ENCODE peak calls at places on chromosome 16, in nine cellular contexts. O, R, G, S, I, X, Z, E and P are unnamed samples.

GRCh38 chr16:68311316-68311620 is 449 bp downstream of the PRMT7 start:
- DNase-seq in E (no peak), S (no peak), R (no peak), O (no peak), I (no peak), G (peak), X (no peak), Z (no peak), P (no peak)

GRCh38 chr16:67542464-67542863 is 13.8 kb downstream of the RIPOR1 start:
- DNase-seq in G (peak), S (peak), I (no peak), E (no peak), R (no peak), O (peak), X (no peak), Z (peak), P (no peak)

GRCh38 chr16:27286446-27286845 is 17.9 kb upstream of the NSMCE1 start:
- DNase-seq in Z (no peak), G (no peak), O (peak), X (no peak), R (no peak), I (no peak), S (no peak), E (no peak), P (no peak)

GRCh38 chr16:11138026-11138768 is 117.8 kb downstream of the SOCS1 start:
- DNase-seq in G (no peak), I (no peak), X (no peak), S (no peak), R (no peak), Z (no peak), E (no peak), O (no peak), P (no peak)

GRCh38 chr16:897701-898100 is 73.1 kb downstream of the LMF1 start:
- DNase-seq in I (no peak), O (no peak), E (no peak), R (no peak), X (no peak), G (no peak), S (no peak), Z (no peak), P (no peak)

GRCh38 chr16:1918312-1918889 is at the start of gene HS3ST6:
- DNase-seq in G (peak), X (no peak), E (no peak), I (no peak), S (no peak), O (no peak), Z (no peak), R (no peak), P (no peak)

GRCh38 chr16:77794586-77794985 is 6.2 kb downstream of the VAT1L start:
- DNase-seq in O (peak), Z (no peak), I (no peak), E (no peak), S (no peak), X (no peak), R (no peak), G (no peak), P (no peak)

GRCh38 chr16:53991181-53992056 is 287.5 kb downstream of the FTO start:
- DNase-seq in O (peak), Z (no peak), I (no peak), R (peak), S (no peak), E (no peak), X (no peak), G (peak), P (no peak)

GRCh38 chr16:73161977-73162376 is 114.0 kb upstream of the ZFHX3 start:
- DNase-seq in Z (no peak), O (no peak), X (no peak), E (no peak), I (no peak), S (no peak), R (no peak), G (peak), P (no peak)

GRCh38 chr16:11205754-11206459 is 50.1 kb downstream of the SOCS1 start:
- DNase-seq in E (no peak), R (no peak), I (no peak), G (no peak), X (no peak), O (no peak), S (no peak), Z (no peak), P (no peak)

GRCh38 chr16:85018529-85019236 is 7.3 kb upstream of the ZDHHC7 start:
- DNase-seq in E (no peak), Z (no peak), R (no peak), I (no peak), G (no peak), X (no peak), O (no peak), S (no peak), P (no peak)

GRCh38 chr16:63596716-63597115 is 1525.1 kb downstream of the CDH11 start:
- DNase-seq in Z (no peak), X (no peak), I (no peak), E (no peak), R (no peak), O (no peak), G (no peak), S (no peak), P (no peak)

GRCh38 chr16:81810894-81811538 is 31.9 kb downstream of the PLCG2 start:
- DNase-seq in E (no peak), Z (no peak), G (no peak), I (no peak), O (no peak), X (no peak), S (no peak), R (no peak), P (no peak)

GRCh38 chr16:18582902-18583301 is 21.0 kb upstream of the NOMO2 start:
- DNase-seq in G (no peak), I (no peak), S (no peak), R (no peak), Z (no peak), O (no peak), E (no peak), X (no peak), P (no peak)

GRCh38 chr16:64406661-64407267 is 715.1 kb downstream of the CDH11 start:
- DNase-seq in E (no peak), Z (no peak), R (no peak), I (no peak), X (no peak), G (no peak), O (no peak), S (no peak), P (no peak)

GRCh38 chr16:88077328-88078108 is 126.3 kb downstream of the BANP start:
- DNase-seq in X (no peak), E (no peak), S (no peak), G (no peak), R (no peak), I (peak), Z (no peak), O (no peak), P (no peak)

GRCh38 chr16:89190150-89190958 is 10.0 kb downstream of the SLC22A31 start:
- DNase-seq in G (no peak), R (peak), O (no peak), Z (no peak), E (no peak), X (no peak), I (peak), S (no peak), P (peak)

GRCh38 chr16:89314357-89314756 is 96.9 kb downstream of the ZNF778 start:
- DNase-seq in X (no peak), S (peak), I (no peak), Z (peak), O (no peak), R (no peak), E (no peak), G (no peak), P (no peak)

GRCh38 chr16:751152-752007 is 9.2 kb upstream of the MSLN start:
- DNase-seq in I (no peak), R (no peak), X (no peak), G (no peak), O (no peak), E (no peak), S (no peak), Z (no peak), P (no peak)

GRCh38 chr16:68356249-68356918 is 45.6 kb downstream of the PRMT7 start:
- DNase-seq in X (no peak), Z (peak), S (peak), R (no peak), E (no peak), O (no peak), I (no peak), G (no peak), P (no peak)

GRCh38 chr16:11914759-11915643 is 755 bp downstream of the GSPT1 start:
- DNase-seq in X (no peak), S (peak), O (no peak), R (peak), E (peak), Z (peak), G (peak), I (peak), P (no peak)

GRCh38 chr16:20851601-20852000 is 45.3 kb downstream of the REXO5 start:
- DNase-seq in Z (no peak), I (peak), S (no peak), O (peak), E (peak), R (no peak), X (no peak), G (no peak), P (no peak)

GRCh38 chr16:53309457-53309856 is 124.8 kb upstream of the RBL2 start:
- DNase-seq in Z (no peak), E (no peak), R (no peak), O (no peak), I (no peak), G (no peak), X (no peak), S (no peak), P (no peak)

GRCh38 chr16:54503011-54503410 is 216.4 kb upstream of the IRX3 start:
- DNase-seq in Z (no peak), G (no peak), S (no peak), O (no peak), E (no peak), X (no peak), I (no peak), R (no peak), P (no peak)

GRCh38 chr16:377419-377951 is 4.3 kb downstream of the PGAP6 start:
- DNase-seq in I (no peak), E (no peak), O (no peak), X (no peak), R (no peak), Z (no peak), S (no peak), G (no peak), P (no peak)

GRCh38 chr16:52501746-52502145 is 45.2 kb downstream of the TOX3 start:
- DNase-seq in G (no peak), X (no peak), O (no peak), E (no peak), I (no peak), R (no peak), S (no peak), Z (no peak), P (no peak)

GRCh38 chr16:25037221-25037620 is 22.1 kb upstream of the ARHGAP17 start:
- DNase-seq in R (no peak), I (no peak), X (no peak), Z (no peak), G (no peak), S (no peak), O (no peak), E (no peak), P (no peak)

GRCh38 chr16:66020061-66020460 is 346.4 kb upstream of the CDH5 start:
- DNase-seq in X (no peak), I (no peak), Z (no peak), O (peak), E (no peak), R (no peak), S (no peak), G (no peak), P (no peak)

GRCh38 chr16:25063865-25064264 is 47.7 kb upstream of the LCMT1 start:
- DNase-seq in O (no peak), X (no peak), G (no peak), Z (no peak), S (no peak), R (no peak), I (no peak), E (no peak), P (no peak)

GRCh38 chr16:23847938-23848337 is 12.2 kb downstream of the PRKCB start:
- DNase-seq in X (no peak), E (no peak), I (no peak), G (no peak), Z (peak), S (no peak), R (no peak), O (no peak), P (no peak)

GRCh38 chr16:626174-626765 is 4.5 kb upstream of the WFIKKN1 start:
- DNase-seq in Z (no peak), S (no peak), G (no peak), O (no peak), X (no peak), E (no peak), I (no peak), R (no peak), P (no peak)

GRCh38 chr16:31403590-31404352 is 10.6 kb downstream of the ITGAD start:
- DNase-seq in G (no peak), S (no peak), X (no peak), R (no peak), Z (no peak), O (no peak), E (no peak), I (no peak), P (no peak)

GRCh38 chr16:55955439-55955838 is 80.3 kb upstream of the CES5A start:
- DNase-seq in I (no peak), Z (no peak), O (no peak), S (no peak), E (no peak), G (no peak), R (no peak), X (no peak), P (no peak)

GRCh38 chr16:19524356-19524865 is 669 bp downstream of the CCP110 start:
- DNase-seq in R (no peak), I (no peak), O (no peak), S (no peak), E (no peak), X (no peak), Z (no peak), G (peak), P (no peak)

GRCh38 chr16:23145186-23145585 is 4.1 kb downstream of the USP31 start:
- DNase-seq in X (no peak), G (peak), Z (no peak), S (no peak), O (no peak), E (no peak), R (no peak), I (no peak), P (no peak)

GRCh38 chr16:20674684-20675487 is 22.6 kb downstream of the ACSM1 start:
- DNase-seq in I (peak), Z (no peak), S (no peak), R (peak), G (no peak), X (no peak), E (no peak), O (no peak), P (peak)